ENCODE peak calls at places on chromosomes 2 and 18, in seven cellular contexts. H, E, Y, U, R, O and S are unnamed samples.
A peak's percentile ranks its signal among the peaks of the same experiment; 100 is the strongest.

GRCh38 chr2:32168513-32168912 is 2.8 kb downstream of the SLC30A6 start:
- DNase-seq in H (no peak), E (peak; percentile 52), Y (no peak), U (no peak), R (no peak), O (no peak), S (peak; percentile 28)

GRCh38 chr2:54287532-54287931 is 31.5 kb upstream of the TSPYL6 start:
- DNase-seq in H (no peak), E (no peak), Y (no peak), U (no peak), R (peak; percentile 25), O (no peak), S (no peak)

GRCh38 chr2:218260742-218261423 is at the start of gene GPBAR1:
- DNase-seq in H (no peak), E (no peak), Y (peak; percentile 67), U (peak; percentile 71), R (no peak), O (no peak), S (no peak)

GRCh38 chr2:231525248-231526163 is 4.7 kb downstream of the NMUR1 start:
- DNase-seq in H (no peak), E (no peak), Y (no peak), U (no peak), R (no peak), O (no peak), S (no peak)

GRCh38 chr2:290090-290722 is 2.3 kb upstream of the ALKAL2 start:
- DNase-seq in H (no peak), E (no peak), Y (peak; percentile 83), U (peak; percentile 80), R (no peak), O (peak; percentile 80), S (no peak)

GRCh38 chr2:112814278-112814677 is 22.3 kb downstream of the IL1B start:
- DNase-seq in H (no peak), E (no peak), Y (no peak), U (peak; percentile 81), R (no peak), O (no peak), S (no peak)

GRCh38 chr2:173231042-173231441 is 123.6 kb upstream of the CDCA7 start:
- DNase-seq in H (no peak), E (no peak), Y (no peak), U (no peak), R (no peak), O (no peak), S (no peak)

GRCh38 chr2:107588960-107589542 is 237.6 kb upstream of the RGPD4 start:
- DNase-seq in H (no peak), E (no peak), Y (no peak), U (no peak), R (no peak), O (no peak), S (no peak)

GRCh38 chr18:45874501-45875184 is 49.2 kb downstream of the SIGLEC15 start:
- DNase-seq in H (no peak), E (peak; percentile 81), Y (no peak), U (no peak), R (no peak), O (no peak), S (peak; percentile 44)

GRCh38 chr2:191292869-191293268 is 47.7 kb downstream of the MYO1B start:
- DNase-seq in H (no peak), E (no peak), Y (no peak), U (no peak), R (no peak), O (no peak), S (no peak)

GRCh38 chr2:114661926-114662670 is 219.7 kb downstream of the DPP10 start:
- DNase-seq in H (no peak), E (no peak), Y (peak; percentile 40), U (peak; percentile 64), R (no peak), O (no peak), S (no peak)

GRCh38 chr2:127897531-127898187 is 11.9 kb upstream of the AMMECR1L start:
- DNase-seq in H (no peak), E (no peak), Y (no peak), U (no peak), R (no peak), O (no peak), S (no peak)

GRCh38 chr2:206981089-206981674 is 41.9 kb downstream of the CPO start:
- DNase-seq in H (no peak), E (no peak), Y (no peak), U (no peak), R (no peak), O (no peak), S (no peak)

GRCh38 chr2:26034597-26035067 is 748 bp downstream of the RAB10 start:
- DNase-seq in H (no peak), E (peak; percentile 63), Y (no peak), U (peak; percentile 37), R (peak; percentile 52), O (peak; percentile 25), S (no peak)

GRCh38 chr2:98551316-98551715 is 57.0 kb downstream of the COA5 start:
- DNase-seq in H (no peak), E (no peak), Y (no peak), U (no peak), R (no peak), O (no peak), S (no peak)

GRCh38 chr2:206561962-206562361 is 80.3 kb upstream of the FAM237A start:
- DNase-seq in H (no peak), E (no peak), Y (no peak), U (no peak), R (no peak), O (no peak), S (no peak)

GRCh38 chr2:158732573-158733429 is 62.3 kb upstream of the DAPL1 start:
- DNase-seq in H (no peak), E (no peak), Y (no peak), U (no peak), R (no peak), O (no peak), S (no peak)

GRCh38 chr18:10216809-10217208 is 237.6 kb upstream of the APCDD1 start:
- DNase-seq in H (no peak), E (no peak), Y (no peak), U (no peak), R (no peak), O (no peak), S (no peak)

GRCh38 chr2:79993144-79993543 is 311.4 kb downstream of the LRRTM1 start:
- DNase-seq in H (no peak), E (no peak), Y (no peak), U (no peak), R (no peak), O (no peak), S (no peak)

GRCh38 chr2:30899655-30900054 is 92.4 kb upstream of the CAPN13 start:
- DNase-seq in H (no peak), E (no peak), Y (no peak), U (no peak), R (no peak), O (no peak), S (no peak)

GRCh38 chr2:30888841-30889407 is 81.7 kb upstream of the CAPN13 start:
- DNase-seq in H (no peak), E (no peak), Y (no peak), U (no peak), R (no peak), O (no peak), S (no peak)

GRCh38 chr2:30897539-30897938 is 90.3 kb upstream of the CAPN13 start:
- DNase-seq in H (no peak), E (no peak), Y (no peak), U (peak; percentile 15), R (no peak), O (no peak), S (no peak)

GRCh38 chr2:30894498-30895119 is 87.4 kb upstream of the CAPN13 start:
- DNase-seq in H (no peak), E (no peak), Y (no peak), U (no peak), R (no peak), O (no peak), S (no peak)
- H3K9me2 ChIP-seq in H (no peaks in the 10 kb centered on the region), E (no peaks in the 10 kb centered on the region), Y (no peaks in the 10 kb centered on the region), U (peaks cover 4% of the 10 kb centered on the region), R (no peaks in the 10 kb centered on the region), O (no peaks in the 10 kb centered on the region), S (no peaks in the 10 kb centered on the region)

GRCh38 chr2:68831688-68832087 is 39.5 kb downstream of the BMP10 start:
- DNase-seq in H (no peak), E (no peak), Y (no peak), U (no peak), R (no peak), O (no peak), S (no peak)

GRCh38 chr2:68825891-68826290 is 45.3 kb downstream of the BMP10 start:
- DNase-seq in H (no peak), E (no peak), Y (no peak), U (no peak), R (no peak), O (no peak), S (no peak)

GRCh38 chr2:68827681-68828080 is 43.5 kb downstream of the BMP10 start:
- DNase-seq in H (no peak), E (no peak), Y (no peak), U (no peak), R (no peak), O (no peak), S (no peak)

GRCh38 chr2:68829764-68830163 is 41.4 kb downstream of the BMP10 start:
- DNase-seq in H (no peak), E (no peak), Y (no peak), U (no peak), R (no peak), O (no peak), S (no peak)

GRCh38 chr2:68828887-68829708 is 42.1 kb downstream of the BMP10 start:
- DNase-seq in H (peak; percentile 6), E (peak; percentile 91), Y (peak; percentile 92), U (peak; percentile 30), R (no peak), O (peak; percentile 95), S (peak; percentile 39)
- H3K4me1 ChIP-seq in H (peaks cover 6% of the 10 kb centered on the region), E (peaks cover 87% of the 10 kb centered on the region), Y (peaks cover 14% of the 10 kb centered on the region), U (peaks cover 8% of the 10 kb centered on the region), R (no peaks in the 10 kb centered on the region), O (peaks cover 32% of the 10 kb centered on the region), S (peaks cover 35% of the 10 kb centered on the region)

GRCh38 chr2:213042262-213042661 is 109.2 kb downstream of the IKZF2 start:
- DNase-seq in H (no peak), E (no peak), Y (no peak), U (no peak), R (no peak), O (no peak), S (no peak)
- H3K9me2 ChIP-seq in H (no peaks in the 10 kb centered on the region), E (no peaks in the 10 kb centered on the region), Y (no peaks in the 10 kb centered on the region), U (no peaks in the 10 kb centered on the region), R (no peaks in the 10 kb centered on the region), O (no peaks in the 10 kb centered on the region), S (no peaks in the 10 kb centered on the region)

GRCh38 chr2:62662131-62662530 is 43.4 kb upstream of the EHBP1 start:
- DNase-seq in H (no peak), E (no peak), Y (no peak), U (no peak), R (no peak), O (no peak), S (no peak)

GRCh38 chr2:62662548-62662947 is 43.0 kb upstream of the EHBP1 start:
- DNase-seq in H (no peak), E (no peak), Y (no peak), U (peak; percentile 10), R (peak; percentile 30), O (no peak), S (no peak)

GRCh38 chr2:62660087-62660486 is 45.4 kb upstream of the EHBP1 start:
- DNase-seq in H (no peak), E (no peak), Y (no peak), U (no peak), R (no peak), O (no peak), S (no peak)

GRCh38 chr2:62661263-62661635 is 44.3 kb upstream of the EHBP1 start:
- DNase-seq in H (no peak), E (no peak), Y (no peak), U (peak; percentile 16), R (no peak), O (no peak), S (no peak)

GRCh38 chr2:62660582-62661262 is 44.8 kb upstream of the EHBP1 start:
- DNase-seq in H (no peak), E (no peak), Y (no peak), U (no peak), R (peak; percentile 97), O (peak; percentile 79), S (no peak)
- H3K4me1 ChIP-seq in H (no peaks in the 10 kb centered on the region), E (peaks cover 6% of the 10 kb centered on the region), Y (peaks cover 28% of the 10 kb centered on the region), U (peaks cover 5% of the 10 kb centered on the region), R (peaks cover 62% of the 10 kb centered on the region), O (peaks cover 27% of the 10 kb centered on the region), S (no peaks in the 10 kb centered on the region)